ENCODE peak calls at places on chromosomes 4 and X, in six cellular contexts. P is fibroblast of mammary gland; U is Calu3; Y is CD8-positive, alpha-beta T cell; K is CD14-positive monocyte; T is psoas muscle. R is an unnamed sample.
A peak's percentile ranks its signal among the peaks of the same experiment; 100 is the strongest.

GRCh38 chr4:18075823-18076433 is 54.4 kb upstream of the LCORL start:
- DNase-seq in T (peak; percentile 53), P (peak; percentile 38), K (no peak), Y (no peak), U (no peak), R (no peak)

GRCh38 chr4:159071969-159072765 is 30.7 kb upstream of the RAPGEF2 start:
- DNase-seq in T (no peak), K (no peak), P (peak; percentile 25), Y (no peak), U (no peak), R (no peak)

GRCh38 chr4:61397174-61397573 is 197.0 kb downstream of the ADGRL3 start:
- DNase-seq in P (peak; percentile 62), T (no peak), K (no peak), U (no peak), Y (no peak), R (no peak)

GRCh38 chrX:134774190-134775048 is 116.1 kb upstream of the PLAC1 start:
- DNase-seq in Y (no peak), P (no peak), T (no peak), U (no peak), K (no peak), R (no peak)

GRCh38 chr4:48041535-48042137 is 25.1 kb downstream of the NIPAL1 start:
- DNase-seq in Y (no peak), P (no peak), K (no peak), T (no peak), U (no peak), R (no peak)

GRCh38 chrX:155313766-155314165 is 20.6 kb downstream of the CLIC2 start:
- DNase-seq in T (no peak), U (no peak), P (peak; percentile 3), K (no peak), Y (no peak), R (no peak)

GRCh38 chr4:23305026-23305425 is 584.8 kb downstream of the PPARGC1A start:
- DNase-seq in K (no peak), T (no peak), Y (no peak), U (no peak), P (peak; percentile 0), R (no peak)

GRCh38 chr4:185839204-185839712 is 27.3 kb upstream of the SORBS2 start:
- DNase-seq in K (no peak), T (peak; percentile 63), P (peak; percentile 97), Y (no peak), U (peak; percentile 45), R (no peak)

GRCh38 chr4:168832746-168833575 is 177.1 kb downstream of the CBR4 start:
- DNase-seq in U (peak; percentile 17), P (peak; percentile 45), K (no peak), Y (no peak), T (peak; percentile 67), R (peak; percentile 44)

GRCh38 chr4:123120473-123120872 is 198.1 kb upstream of the NUDT6 start:
- DNase-seq in P (peak; percentile 75), U (no peak), K (no peak), Y (no peak), T (no peak), R (no peak)

GRCh38 chrX:94058728-94059382 is 384.8 kb downstream of the FAM133A start:
- DNase-seq in T (no peak), U (peak; percentile 1), Y (no peak), K (no peak), P (peak; percentile 8), R (no peak)

GRCh38 chr4:101280866-101281600 is 66.3 kb downstream of the PPP3CA start:
- DNase-seq in T (no peak), Y (no peak), K (no peak), P (no peak), U (no peak), R (no peak)

GRCh38 chrX:18549643-18550042 is 122.3 kb downstream of the RS1 start:
- DNase-seq in K (no peak), T (no peak), P (no peak), U (no peak), Y (no peak), R (no peak)

GRCh38 chrX:39957816-39958561 is 139.8 kb downstream of the BCOR start:
- DNase-seq in U (no peak), Y (no peak), P (peak; percentile 29), T (no peak), K (no peak), R (no peak)

GRCh38 chr4:3436048-3436797 is 5.5 kb upstream of the HGFAC start:
- DNase-seq in K (no peak), U (no peak), P (no peak), Y (no peak), T (peak; percentile 50), R (no peak)

GRCh38 chrX:48917139-48917980 is 1.5 kb downstream of the PIM2 start:
- DNase-seq in K (peak; percentile 88), Y (peak; percentile 82), U (peak; percentile 87), P (peak; percentile 85), T (peak; percentile 93), R (peak; percentile 73)

GRCh38 chr4:66091801-66092200 is 421.5 kb upstream of the EPHA5 start:
- DNase-seq in K (no peak), U (no peak), T (no peak), Y (no peak), P (no peak), R (no peak)

GRCh38 chr4:68581382-68582338 is 5.5 kb upstream of the UGT2B17 start:
- DNase-seq in T (no peak), Y (no peak), U (no peak), K (no peak), P (no peak), R (no peak)

GRCh38 chr4:150305995-150306394 is 227.8 kb downstream of the DCLK2 start:
- DNase-seq in U (no peak), Y (no peak), K (no peak), P (peak; percentile 59), T (no peak), R (no peak)

GRCh38 chr4:169159614-169160013 is 111.1 kb downstream of the SH3RF1 start:
- DNase-seq in T (no peak), P (peak; percentile 51), K (no peak), Y (no peak), U (no peak), R (no peak)

GRCh38 chr4:24686866-24687672 is 102.7 kb upstream of the DHX15 start:
- DNase-seq in U (no peak), T (no peak), Y (no peak), P (peak; percentile 12), K (no peak), R (no peak)

GRCh38 chr4:139241086-139241783 is 38.8 kb downstream of the MGARP start:
- DNase-seq in K (no peak), T (no peak), P (no peak), Y (no peak), U (no peak), R (no peak)

GRCh38 chr4:1379351-1379781 is 26.9 kb downstream of the NKX1-1 start:
- DNase-seq in T (no peak), U (no peak), Y (no peak), K (peak; percentile 42), P (no peak), R (no peak)

GRCh38 chr4:36243355-36244256 is 708 bp downstream of the ARAP2 start:
- DNase-seq in T (peak; percentile 63), Y (peak; percentile 25), K (no peak), P (peak; percentile 20), U (peak; percentile 24), R (no peak)

GRCh38 chr4:138540056-138540800 is 298.1 kb upstream of the SLC7A11 start:
- DNase-seq in P (peak; percentile 24), Y (no peak), T (no peak), K (no peak), U (no peak), R (no peak)

DNA sequence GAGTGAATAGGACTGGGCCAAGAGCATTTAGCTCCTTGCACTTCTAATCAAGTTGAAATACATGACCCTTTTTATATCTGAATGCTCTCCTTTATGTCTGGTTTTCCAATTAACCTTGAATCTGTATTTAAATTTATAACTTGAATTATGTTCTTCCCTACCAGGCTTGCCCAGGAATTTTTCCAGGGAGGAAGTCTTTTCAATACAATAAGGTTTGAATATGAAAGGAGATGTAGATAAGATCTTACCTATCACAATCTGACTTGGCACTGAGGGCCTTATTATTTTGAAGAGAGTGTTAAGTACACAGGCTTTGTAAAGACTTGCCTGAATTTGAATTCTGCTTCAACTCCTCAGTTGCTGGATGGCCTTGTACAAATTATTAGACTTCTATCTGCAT is 555.7 kb downstream of the PCDH7 start:
- DNase-seq in T (no peak), P (no peak), U (no peak), Y (no peak), K (no peak), R (no peak)
- TF ChIP-seq CTCF in T (no peak), P (no peak), U (no peak), Y (no peak), K (no peak), R (no peak)

GRCh38 chr4:166257891-166258290 is 384.9 kb downstream of the TLL1 start:
- DNase-seq in U (no peak), K (no peak), P (no peak), Y (no peak), T (no peak), R (no peak)

GRCh38 chr4:166257276-166257675 is 384.2 kb downstream of the TLL1 start:
- DNase-seq in P (no peak), Y (no peak), K (no peak), T (no peak), U (no peak), R (no peak)

GRCh38 chr4:166252487-166253402 is 379.7 kb downstream of the TLL1 start:
- DNase-seq in Y (no peak), K (no peak), U (peak; percentile 17), P (peak; percentile 24), T (no peak), R (no peak)
- TF ChIP-seq CTCF in Y (no peak), K (no peak), U (peak; percentile 41), P (peak; percentile 46), T (peak; percentile 42), R (peak; percentile 56)

DNA sequence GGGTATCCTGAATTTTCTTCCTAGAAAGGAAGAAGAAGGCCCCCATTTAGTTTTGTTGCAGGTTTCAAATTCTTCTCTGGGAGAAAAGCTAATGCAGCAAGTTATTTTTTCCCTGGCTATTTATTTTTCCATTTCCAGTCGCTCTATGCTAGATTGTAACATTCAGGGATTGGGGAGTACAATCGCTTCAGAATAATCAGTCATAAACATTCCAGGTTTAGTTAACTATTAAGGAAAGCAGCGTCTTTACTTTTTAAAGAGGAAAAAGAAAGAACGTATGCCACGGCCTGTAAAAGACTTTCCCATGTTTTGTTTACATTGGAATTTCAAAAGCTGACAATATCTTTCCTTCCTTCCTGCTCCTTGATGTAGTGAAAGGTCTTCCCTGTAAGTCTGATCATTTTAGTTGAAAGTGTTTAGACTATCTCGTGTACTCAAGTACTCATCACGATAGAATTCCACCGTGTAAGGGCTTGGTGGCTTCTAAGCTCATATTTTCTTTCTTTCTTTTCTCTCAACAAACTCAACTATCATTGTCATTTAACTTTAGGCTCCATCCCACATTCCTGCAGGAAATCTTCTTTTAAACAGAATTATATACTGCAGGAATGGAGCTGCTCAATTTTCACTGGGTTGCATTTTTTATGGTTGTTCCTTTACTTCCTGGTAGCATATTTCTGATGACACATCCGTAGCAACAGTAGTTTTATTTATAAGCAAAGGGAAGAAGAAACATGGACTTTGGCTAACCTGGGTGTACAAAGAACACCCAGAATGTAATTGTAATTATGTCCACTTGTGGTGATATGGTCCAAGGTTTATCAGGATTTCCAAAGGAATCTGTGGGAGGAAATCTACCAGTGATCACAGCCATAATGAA is 213.1 kb upstream of the FAT1 start:
- DNase-seq in P (peak; percentile 75), U (peak; percentile 22), Y (no peak), T (no peak), K (no peak), R (no peak)
- TF ChIP-seq CTCF in P (peak; percentile 23), U (no peak), Y (no peak), T (no peak), K (no peak), R (peak; percentile 6)

GRCh38 chr4:118981171-118981838 is 92.7 kb downstream of the SYNPO2 start:
- DNase-seq in Y (no peak), U (no peak), P (peak; percentile 37), T (no peak), K (no peak), R (no peak)
- TF ChIP-seq CTCF in Y (no peak), U (no peak), P (no peak), T (no peak), K (no peak), R (no peak)

GRCh38 chrX:54415534-54416350 is 24.5 kb upstream of the TSR2 start:
- DNase-seq in Y (no peak), T (no peak), K (no peak), P (no peak), U (no peak), R (no peak)
- TF ChIP-seq CTCF in Y (no peak), T (no peak), K (no peak), P (no peak), U (no peak), R (no peak)